ENCODE peak calls at places on chromosomes 12 and 14, in six cellular contexts. Z is CD8-positive, alpha-beta T cell; W is choroid plexus epithelial cell; O is ascending aorta; S is astrocyte of the spinal cord; V is lower lobe of right lung. U is an unnamed sample.

GRCh38 chr12:78293039-78293686 is 462.5 kb downstream of the NAV3 start:
- DNase-seq in Z (no peak), W (peak), O (no peak), S (no peak), V (no peak), U (peak)

GRCh38 chr12:7837366-7837765 is 35.3 kb downstream of the SLC2A14 start:
- DNase-seq in Z (no peak), W (no peak), O (no peak), S (no peak), V (peak), U (no peak)

GRCh38 chr12:123041811-123042655 is 61.6 kb downstream of the ARL6IP4 start:
- DNase-seq in Z (no peak), W (peak), O (no peak), S (peak), V (no peak), U (peak)

GRCh38 chr12:49355913-49356312 is 9.2 kb downstream of the DNAJC22 start:
- DNase-seq in Z (no peak), W (no peak), O (no peak), S (no peak), V (no peak), U (no peak)

GRCh38 chr12:26252946-26253345 is 57.6 kb downstream of the SSPN start:
- DNase-seq in Z (no peak), W (peak), O (no peak), S (no peak), V (no peak), U (no peak)

GRCh38 chr12:31523306-31523705 is 67.6 kb downstream of the DENND5B start:
- DNase-seq in Z (no peak), W (no peak), O (no peak), S (no peak), V (no peak), U (no peak)

GRCh38 chr14:102785598-102785963 is 8.3 kb downstream of the TRAF3 start:
- DNase-seq in Z (no peak), W (no peak), O (no peak), S (no peak), V (no peak), U (no peak)

GRCh38 chr12:89259831-89260230 is 92.5 kb downstream of the DUSP6 start:
- DNase-seq in Z (no peak), W (no peak), O (no peak), S (no peak), V (no peak), U (no peak)

GRCh38 chr12:65522956-65523857 is 244.7 kb downstream of the MSRB3 start:
- DNase-seq in Z (no peak), W (no peak), O (no peak), S (no peak), V (no peak), U (peak)

GRCh38 chr14:85471744-85472143 is 58.2 kb upstream of the FLRT2 start:
- DNase-seq in Z (no peak), W (peak), O (no peak), S (peak), V (no peak), U (peak)

GRCh38 chr12:4719821-4720636 is at the start of gene GALNT8:
- DNase-seq in Z (no peak), W (no peak), O (no peak), S (no peak), V (no peak), U (no peak)

GRCh38 chr12:54000774-54001114 is 783 bp downstream of the HOXC9 start:
- DNase-seq in Z (no peak), W (no peak), O (no peak), S (no peak), V (no peak), U (no peak)

GRCh38 chr12:50297996-50298395 is 14.7 kb upstream of the LIMA1 start:
- DNase-seq in Z (no peak), W (no peak), O (no peak), S (no peak), V (no peak), U (no peak)

GRCh38 chr12:12859690-12860089 is 31.7 kb upstream of the GPRC5A start:
- DNase-seq in Z (no peak), W (no peak), O (no peak), S (no peak), V (no peak), U (no peak)

GRCh38 chr12:121036810-121037326 is 2.2 kb downstream of the OASL start:
- DNase-seq in Z (no peak), W (peak), O (no peak), S (peak), V (peak), U (peak)

GRCh38 chr12:52004042-52004648 is 2.6 kb upstream of the TAMALIN start:
- DNase-seq in Z (no peak), W (peak), O (peak), S (peak), V (no peak), U (peak)

GRCh38 chr12:24015771-24016170 is 66.3 kb upstream of the SOX5 start:
- DNase-seq in Z (no peak), W (no peak), O (no peak), S (no peak), V (no peak), U (no peak)

GRCh38 chr12:63103489-63104131 is 47.4 kb downstream of the AVPR1A start:
- DNase-seq in Z (no peak), W (peak), O (no peak), S (peak), V (no peak), U (peak)

GRCh38 chr12:9615420-9616135 is 7.9 kb upstream of the KLRB1 start:
- DNase-seq in Z (no peak), W (no peak), O (no peak), S (no peak), V (no peak), U (no peak)

GRCh38 chr12:131378861-131379665 is 331.8 kb upstream of the SFSWAP start:
- DNase-seq in Z (no peak), W (no peak), O (peak), S (no peak), V (peak), U (no peak)

GRCh38 chr14:96629558-96630222 is 127.5 kb downstream of the PAPOLA start:
- DNase-seq in Z (no peak), W (no peak), O (no peak), S (no peak), V (no peak), U (no peak)

GRCh38 chr12:106690569-106690968 is 83.9 kb upstream of the RIC8B start:
- DNase-seq in Z (no peak), W (no peak), O (no peak), S (no peak), V (no peak), U (no peak)

GRCh38 chr12:114668151-114668891 is 15.7 kb downstream of the TBX3 start:
- DNase-seq in Z (no peak), W (peak), O (peak), S (peak), V (peak), U (peak)

GRCh38 chr14:24681056-24681455 is 47.1 kb upstream of the GZMB start:
- DNase-seq in Z (no peak), W (no peak), O (no peak), S (no peak), V (no peak), U (no peak)

GRCh38 chr14:24680516-24680915 is 46.5 kb upstream of the GZMB start:
- DNase-seq in Z (no peak), W (no peak), O (no peak), S (no peak), V (no peak), U (no peak)

GRCh38 chr14:24677956-24678355 is 44.0 kb upstream of the GZMB start:
- DNase-seq in Z (no peak), W (no peak), O (no peak), S (no peak), V (no peak), U (no peak)

GRCh38 chr14:24679248-24680085 is 45.5 kb upstream of the GZMB start:
- DNase-seq in Z (no peak), W (no peak), O (no peak), S (no peak), V (no peak), U (no peak)

DNA sequence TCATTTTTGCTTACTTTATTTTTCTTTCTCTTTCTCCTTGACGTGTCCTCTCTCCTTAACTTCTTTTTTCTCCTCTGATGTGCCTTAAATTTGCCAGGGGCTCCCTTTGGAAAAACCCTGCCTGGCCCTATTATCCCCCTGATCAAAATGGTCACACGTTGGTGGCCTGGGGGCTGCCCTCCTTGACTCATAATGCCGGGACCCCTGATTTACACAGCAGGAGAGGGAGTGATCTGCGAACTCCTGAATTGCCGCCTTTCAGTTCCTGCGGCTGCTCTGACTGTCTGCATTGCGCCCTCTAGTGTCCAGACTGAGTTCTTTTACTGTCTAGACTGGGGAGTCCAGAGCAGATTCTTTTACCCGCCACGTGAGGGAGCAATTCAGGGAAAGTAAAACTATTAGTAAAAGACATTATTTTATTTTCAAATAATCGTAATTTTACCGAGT is 44.8 kb upstream of the GZMB start:
- DNase-seq in Z (peak), W (peak), O (peak), S (peak), V (peak), U (peak)
- H3K4me3 ChIP-seq in Z (peak), W (peak), O (peak), S (no peak), V (peak), U (peak)

DNA sequence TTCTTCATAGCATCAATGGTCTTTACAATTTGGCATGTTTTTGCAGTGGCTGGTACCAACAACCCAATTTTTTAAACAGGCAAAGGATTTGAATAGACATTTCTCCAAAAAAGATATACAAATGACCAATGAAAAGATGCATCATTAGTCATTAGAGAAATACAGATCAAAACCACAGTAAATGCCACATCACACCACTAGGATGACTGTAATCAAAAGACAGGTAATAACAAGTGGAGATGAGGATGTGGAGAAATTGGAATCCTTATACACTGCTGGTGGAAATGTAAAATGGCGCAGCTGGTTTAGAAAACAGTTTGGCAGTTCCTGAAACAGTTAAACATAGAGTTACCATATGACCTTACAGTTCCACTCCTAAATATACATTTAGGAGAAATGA is 55.4 kb downstream of the TGFB3 start:
- DNase-seq in Z (no peak), W (no peak), O (no peak), S (no peak), V (no peak), U (no peak)
- TF ChIP-seq CTCF in Z (no peak), W (no peak), O (no peak), S (no peak), V (no peak), U (no peak)

GRCh38 chr14:80315681-80316080 is 104.4 kb upstream of the DIO2 start:
- DNase-seq in Z (no peak), W (peak), O (no peak), S (no peak), V (no peak), U (peak)
- H3K4me3 ChIP-seq in Z (no peak), W (no peak), O (no peak), S (no peak), V (no peak), U (no peak)

GRCh38 chr14:52950410-52950897 is 396 bp downstream of the FERMT2 start:
- DNase-seq in Z (no peak), W (peak), O (peak), S (peak), V (peak), U (peak)
- TF ChIP-seq CTCF in Z (no peak), W (no peak), O (peak), S (no peak), V (no peak), U (no peak)

U was measured in fibroblast of villous mesenchyme.